ENCODE peak calls at places on chromosomes 6 and 20, in ten cellular contexts. R is SJSA1; Z is thyroid gland; H is CD4-positive, alpha-beta T cell; F is CD4-positive, alpha-beta memory T cell; U is naive thymus-derived CD4-positive, alpha-beta T cell; L is breast epithelium; B is right lobe of liver; X is left ventricle myocardium inferior; K is cardiac muscle cell. V is an unnamed sample.

GRCh38 chr6:44100088-44100550 is 27.1 kb downstream of the MRPL14 start:
- DNase-seq in R (no peak), Z (peak; percentile 31), H (no peak), F (no peak), U (peak; percentile 11), L (no peak), B (no peak), X (no peak), K (peak; percentile 40), V (no peak)

GRCh38 chr6:43097098-43097489 is 21.0 kb downstream of the PTK7 start:
- DNase-seq in R (no peak), Z (no peak), H (no peak), F (no peak), U (no peak), L (no peak), B (no peak), X (no peak), K (no peak), V (no peak)

GRCh38 chr6:73400656-73401055 is 6.0 kb downstream of the DDX43 start:
- DNase-seq in R (no peak), Z (no peak), H (no peak), F (no peak), U (no peak), L (no peak), B (no peak), X (no peak), K (no peak), V (no peak)

GRCh38 chr6:163255265-163255664 is 159.3 kb upstream of the QKI start:
- DNase-seq in R (no peak), Z (no peak), H (no peak), F (no peak), U (no peak), L (no peak), B (no peak), X (no peak), K (no peak), V (no peak)

GRCh38 chr20:20327756-20328155 is 40.1 kb upstream of the INSM1 start:
- DNase-seq in R (no peak), Z (no peak), H (no peak), F (no peak), U (no peak), L (no peak), B (no peak), X (no peak), K (no peak), V (no peak)

GRCh38 chr20:52083627-52084232 is 107.8 kb downstream of the ZFP64 start:
- DNase-seq in R (peak; percentile 54), Z (peak; percentile 66), H (no peak), F (peak; percentile 34), U (no peak), L (peak; percentile 32), B (no peak), X (no peak), K (peak; percentile 81), V (no peak)

GRCh38 chr6:11358904-11359840 is 126.7 kb upstream of the NEDD9 start:
- DNase-seq in R (no peak), Z (no peak), H (no peak), F (no peak), U (no peak), L (no peak), B (no peak), X (no peak), K (peak; percentile 45), V (no peak)

GRCh38 chr6:32082951-32083350 is 26.2 kb downstream of the TNXB start:
- DNase-seq in R (peak; percentile 73), Z (peak; percentile 15), H (no peak), F (no peak), U (no peak), L (no peak), B (no peak), X (peak; percentile 67), K (peak; percentile 91), V (no peak)

GRCh38 chr6:167255918-167256553 is 35.1 kb upstream of the UNC93A start:
- DNase-seq in R (no peak), Z (no peak), H (no peak), F (no peak), U (no peak), L (no peak), B (no peak), X (no peak), K (no peak), V (no peak)
- H3K9me3 ChIP-seq in R (no peaks in the 10 kb centered on the region), Z (no peaks in the 10 kb centered on the region), H (peaks cover 5% of the 10 kb centered on the region), F (no peaks in the 10 kb centered on the region), U (no peaks in the 10 kb centered on the region), L (peaks cover 7% of the 10 kb centered on the region), B (no peaks in the 10 kb centered on the region), X (peaks cover 19% of the 10 kb centered on the region), K (no peaks in the 10 kb centered on the region), V (peaks cover 2% of the 10 kb centered on the region)

GRCh38 chr6:123193298-123193697 is 197.3 kb downstream of the CLVS2 start:
- DNase-seq in R (no peak), Z (no peak), H (no peak), F (no peak), U (no peak), L (no peak), B (no peak), X (no peak), K (no peak), V (no peak)

GRCh38 chr6:123189805-123190204 is 193.8 kb downstream of the CLVS2 start:
- DNase-seq in R (no peak), Z (no peak), H (no peak), F (no peak), U (no peak), L (no peak), B (no peak), X (no peak), K (no peak), V (no peak)
- H3K9me3 ChIP-seq in R (no peaks in the 10 kb centered on the region), Z (no peaks in the 10 kb centered on the region), H (no peaks in the 10 kb centered on the region), F (no peaks in the 10 kb centered on the region), U (no peaks in the 10 kb centered on the region), L (peaks cover 11% of the 10 kb centered on the region), B (no peaks in the 10 kb centered on the region), X (peaks cover 18% of the 10 kb centered on the region), K (no peaks in the 10 kb centered on the region), V (no peaks in the 10 kb centered on the region)

GRCh38 chr6:158661156-158661555 is 11.3 kb downstream of the SYTL3 start:
- DNase-seq in R (no peak), Z (peak; percentile 58), H (no peak), F (no peak), U (no peak), L (no peak), B (no peak), X (no peak), K (no peak), V (no peak)

GRCh38 chr6:158662607-158663464 is 13.0 kb downstream of the SYTL3 start:
- DNase-seq in R (no peak), Z (peak; percentile 86), H (peak; percentile 38), F (no peak), U (peak; percentile 79), L (no peak), B (no peak), X (no peak), K (peak; percentile 74), V (no peak)

GRCh38 chr6:158655569-158656450 is 6.0 kb downstream of the SYTL3 start:
- DNase-seq in R (no peak), Z (no peak), H (no peak), F (no peak), U (no peak), L (no peak), B (no peak), X (no peak), K (peak; percentile 18), V (no peak)

GRCh38 chr6:158663465-158664167 is 13.8 kb downstream of the SYTL3 start:
- DNase-seq in R (no peak), Z (peak; percentile 73), H (no peak), F (no peak), U (peak; percentile 30), L (peak; percentile 57), B (no peak), X (no peak), K (no peak), V (no peak)

DNA sequence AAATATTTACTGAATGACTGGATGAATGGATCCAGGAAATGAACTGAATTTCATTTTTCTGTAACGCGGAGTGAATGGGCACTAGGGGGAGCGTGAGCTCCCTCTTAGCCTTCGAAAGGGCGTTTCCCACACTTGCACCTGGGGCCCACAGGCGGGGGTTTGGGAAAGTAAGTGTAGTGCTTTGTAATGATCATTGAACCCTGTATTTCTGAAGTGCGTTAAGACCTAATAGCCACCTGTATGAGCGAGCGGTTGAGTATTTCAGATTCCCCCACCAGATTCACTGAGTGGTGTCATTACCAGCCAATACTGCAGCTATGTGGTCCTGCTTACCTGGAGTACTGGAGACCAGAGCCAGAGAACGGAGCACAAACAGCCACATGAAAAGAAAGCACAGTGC is 10.5 kb downstream of the SYTL3 start:
- DNase-seq in R (no peak), Z (peak; percentile 80), H (peak; percentile 54), F (peak; percentile 70), U (peak; percentile 82), L (no peak), B (no peak), X (no peak), K (peak; percentile 19), V (peak; percentile 35)
- H3K9me3 ChIP-seq in R (no peaks in the 10 kb centered on the region), Z (no peaks in the 10 kb centered on the region), H (no peaks in the 10 kb centered on the region), F (no peaks in the 10 kb centered on the region), U (no peaks in the 10 kb centered on the region), L (no peaks in the 10 kb centered on the region), B (no peaks in the 10 kb centered on the region), X (no peaks in the 10 kb centered on the region), K (no peaks in the 10 kb centered on the region), V (no peaks in the 10 kb centered on the region)

GRCh38 chr6:169911264-169912263 is 160.1 kb downstream of the ERMARD start:
- DNase-seq in R (no peak), Z (no peak), H (no peak), F (no peak), U (no peak), L (no peak), B (no peak), X (no peak), K (no peak), V (no peak)

GRCh38 chr6:169915769-169916550 is 164.5 kb downstream of the ERMARD start:
- DNase-seq in R (no peak), Z (no peak), H (no peak), F (no peak), U (no peak), L (no peak), B (no peak), X (no peak), K (peak; percentile 19), V (no peak)

GRCh38 chr6:169913096-169913615 is 161.7 kb downstream of the ERMARD start:
- DNase-seq in R (no peak), Z (no peak), H (no peak), F (no peak), U (no peak), L (no peak), B (no peak), X (no peak), K (no peak), V (no peak)

GRCh38 chr6:169909113-169909512 is 157.7 kb downstream of the ERMARD start:
- DNase-seq in R (no peak), Z (no peak), H (no peak), F (no peak), U (no peak), L (no peak), B (no peak), X (no peak), K (no peak), V (no peak)

DNA sequence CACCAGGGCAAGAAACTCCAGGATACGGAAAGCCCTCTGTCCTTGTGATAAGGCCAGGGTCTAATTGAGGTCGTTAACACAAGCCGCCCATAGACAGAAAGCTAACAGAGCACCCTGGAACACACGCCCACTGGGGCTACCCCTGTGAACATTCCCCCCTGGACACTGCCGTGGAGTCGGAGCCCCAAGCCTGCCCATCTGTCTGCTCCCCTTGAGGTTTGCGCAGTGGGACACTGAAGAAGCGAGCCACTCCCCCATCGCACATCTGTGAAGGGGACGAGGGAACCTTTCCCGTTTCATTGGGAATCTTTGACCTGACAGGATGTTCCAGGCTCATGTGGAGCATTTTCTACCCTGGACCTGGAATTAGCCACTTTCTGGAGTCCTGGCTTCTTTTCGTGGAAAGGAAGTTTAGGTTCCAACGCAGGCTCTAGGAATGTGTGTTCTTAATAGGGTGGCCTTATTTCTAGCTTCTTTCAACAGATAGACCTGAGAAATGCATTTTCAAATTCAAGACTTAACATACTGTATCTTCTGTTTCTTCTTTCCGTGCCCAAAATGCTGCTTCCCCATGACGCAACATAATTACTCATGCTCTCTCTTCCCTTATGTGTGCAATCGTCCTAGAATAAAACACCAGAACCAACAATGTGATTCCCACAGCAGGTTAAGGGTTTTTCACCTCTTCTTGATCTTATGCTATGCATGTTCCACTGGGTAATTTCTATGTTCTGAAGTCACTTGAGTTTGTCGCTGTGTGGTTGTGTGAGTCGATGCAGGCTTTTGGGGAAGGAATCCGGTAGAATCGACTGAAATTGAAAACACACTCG is 161.1 kb downstream of the ERMARD start:
- DNase-seq in R (no peak), Z (no peak), H (no peak), F (no peak), U (no peak), L (no peak), B (no peak), X (no peak), K (peak; percentile 25), V (no peak)
- H3K9me3 ChIP-seq in R (peaks cover 13% of the 10 kb centered on the region), Z (no peaks in the 10 kb centered on the region), H (no peaks in the 10 kb centered on the region), F (no peaks in the 10 kb centered on the region), U (no peaks in the 10 kb centered on the region), L (no peaks in the 10 kb centered on the region), B (no peaks in the 10 kb centered on the region), X (no peaks in the 10 kb centered on the region), K (no peaks in the 10 kb centered on the region), V (no peaks in the 10 kb centered on the region)

V was measured in T-helper 17 cell.